ENCODE peak calls at places on chromosome 19, in seven cellular contexts. F, V, J, I, N, P and A are unnamed samples.

GRCh38 chr19:44313231-44313630 is 8.4 kb upstream of the ZNF235 start:
- DNase-seq in F (no peak), P (no peak), N (no peak), V (no peak), J (no peak), I (no peak), A (no peak)

GRCh38 chr19:23263870-23264590 is 13.8 kb upstream of the ZNF724 start:
- DNase-seq in F (no peak), V (no peak), P (no peak), J (peak; percentile 14), I (no peak), N (no peak), A (no peak)

GRCh38 chr19:46902402-46902766 is 41.6 kb downstream of the ARHGAP35 start:
- DNase-seq in J (no peak), F (no peak), N (no peak), P (no peak), I (no peak), V (no peak), A (peak; percentile 19)

GRCh38 chr19:4149518-4150288 is 3.7 kb upstream of the CREB3L3 start:
- DNase-seq in I (no peak), N (peak; percentile 74), V (peak; percentile 65), P (no peak), J (peak; percentile 24), F (no peak), A (peak; percentile 17)

GRCh38 chr19:43555185-43555770 is 20.0 kb downstream of the XRCC1 start:
- DNase-seq in F (peak; percentile 82), J (peak; percentile 80), N (peak; percentile 79), V (peak; percentile 78), I (peak; percentile 71), P (peak; percentile 79), A (peak; percentile 47)

GRCh38 chr19:12788682-12789097 is 2.6 kb upstream of the JUNB start:
- DNase-seq in I (peak; percentile 63), P (peak; percentile 77), V (peak; percentile 89), F (peak; percentile 70), N (peak; percentile 89), J (peak; percentile 78), A (peak; percentile 93)

GRCh38 chr19:10289167-10289835 is 451 bp upstream of the ICAM5 start:
- DNase-seq in N (peak; percentile 56), F (peak; percentile 73), I (peak; percentile 33), V (peak; percentile 71), J (peak; percentile 58), P (peak; percentile 47), A (no peak)

GRCh38 chr19:15114153-15114540 is 6.9 kb downstream of the SYDE1 start:
- DNase-seq in V (no peak), J (peak; percentile 69), F (no peak), P (peak; percentile 54), N (no peak), I (peak; percentile 55), A (no peak)

GRCh38 chr19:50330365-50331078 is 1.3 kb upstream of the KCNC3 start:
- DNase-seq in F (peak; percentile 98), N (peak; percentile 80), J (peak; percentile 75), P (peak; percentile 16), V (peak; percentile 87), I (no peak), A (peak; percentile 93)

GRCh38 chr19:21439372-21439771 is 42.4 kb downstream of the ZNF493 start:
- DNase-seq in I (peak; percentile 4), P (no peak), F (no peak), V (no peak), J (peak; percentile 33), N (no peak), A (no peak)

GRCh38 chr19:12913011-12913561 is 6.0 kb downstream of the SYCE2 start:
- DNase-seq in I (peak; percentile 80), J (peak; percentile 91), V (no peak), P (peak; percentile 83), N (peak; percentile 66), F (peak; percentile 84), A (peak; percentile 89)

GRCh38 chr19:23254141-23254910 is 4.1 kb upstream of the ZNF724 start:
- DNase-seq in F (peak; percentile 37), P (no peak), N (no peak), V (no peak), I (no peak), J (no peak), A (no peak)

GRCh38 chr19:8611391-8611883 is 922 bp upstream of the ADAMTS10 start:
- DNase-seq in N (no peak), V (peak; percentile 81), J (peak; percentile 32), I (no peak), F (no peak), P (no peak), A (no peak)

GRCh38 chr19:56707821-56708220 is 36.3 kb upstream of the ZNF835 start:
- DNase-seq in V (no peak), P (no peak), F (no peak), N (no peak), J (no peak), I (no peak), A (no peak)

GRCh38 chr19:48518207-48518606 is 6.6 kb upstream of the LMTK3 start:
- DNase-seq in F (no peak), J (no peak), V (no peak), I (no peak), N (no peak), P (no peak), A (no peak)

GRCh38 chr19:10105241-10106099 is 692 bp upstream of the PPAN start:
- DNase-seq in J (no peak), I (no peak), V (no peak), N (peak; percentile 22), F (no peak), P (no peak), A (no peak)

GRCh38 chr19:18419699-18420460 is 682 bp downstream of the SSBP4 start:
- DNase-seq in V (no peak), J (no peak), I (no peak), N (peak; percentile 65), F (peak; percentile 62), P (no peak), A (peak; percentile 48)

GRCh38 chr19:7647156-7647555 is 10.2 kb downstream of the STXBP2 start:
- DNase-seq in N (no peak), I (no peak), V (no peak), J (no peak), F (no peak), P (no peak), A (no peak)

GRCh38 chr19:46494936-46495788 is 505 bp downstream of the PNMA8B start:
- DNase-seq in J (no peak), N (no peak), I (no peak), P (no peak), V (no peak), F (peak; percentile 31), A (no peak)

GRCh38 chr19:23905771-23906170 is 8.9 kb upstream of the ZNF726 start:
- DNase-seq in N (no peak), V (no peak), P (no peak), J (no peak), I (no peak), F (no peak), A (no peak)

GRCh38 chr19:50223439-50223716 is 20.0 kb downstream of the MYH14 start:
- DNase-seq in J (no peak), V (no peak), I (no peak), P (no peak), N (no peak), F (no peak), A (no peak)

GRCh38 chr19:6239401-6239844 is 40.4 kb downstream of the MLLT1 start:
- DNase-seq in V (no peak), F (no peak), I (no peak), J (peak; percentile 62), P (peak; percentile 59), N (no peak), A (no peak)

GRCh38 chr19:55387736-55388497 is 2.2 kb downstream of the RPL28 start:
- DNase-seq in P (no peak), N (no peak), I (no peak), F (no peak), J (no peak), V (no peak), A (no peak)
- TF ChIP-seq CTCF in P (no peak), N (no peak), I (no peak), F (no peak), J (no peak), V (no peak), A (no peak)

GRCh38 chr19:38524994-38525634 is 91.6 kb downstream of the RYR1 start:
- DNase-seq in F (no peak), P (no peak), J (no peak), I (no peak), V (no peak), N (no peak), A (no peak)

GRCh38 chr19:38524369-38524768 is 90.9 kb downstream of the RYR1 start:
- DNase-seq in V (no peak), I (no peak), P (no peak), J (no peak), F (no peak), N (no peak), A (no peak)

GRCh38 chr19:38522915-38523314 is 89.4 kb downstream of the RYR1 start:
- DNase-seq in P (no peak), F (no peak), J (no peak), N (no peak), V (no peak), I (no peak), A (no peak)

GRCh38 chr19:38526430-38526829 is 91.3 kb downstream of the MAP4K1 start:
- DNase-seq in I (no peak), V (no peak), F (no peak), P (no peak), N (no peak), J (no peak), A (no peak)

DNA sequence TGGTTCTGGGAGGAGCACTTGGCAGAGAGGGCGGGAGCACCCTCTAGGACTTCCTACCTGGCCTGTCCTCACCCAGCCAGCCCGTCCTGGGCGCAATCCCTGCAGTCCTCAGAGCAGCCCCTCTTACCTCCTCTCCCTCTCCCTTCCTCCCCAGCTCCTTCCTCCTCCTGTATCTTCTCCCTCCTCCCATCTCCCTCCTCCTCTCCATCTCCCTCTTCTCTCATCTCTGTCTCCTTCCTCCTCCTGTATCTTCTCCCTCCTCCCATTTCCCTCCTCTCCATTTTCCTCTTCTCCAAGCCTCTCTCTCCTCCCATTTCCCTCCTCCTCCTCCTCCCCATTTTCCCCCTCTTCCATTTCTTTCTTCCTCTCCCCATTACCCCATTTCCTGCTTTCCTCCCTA is 89.8 kb downstream of the RYR1 start:
- DNase-seq in N (no peak), P (no peak), V (no peak), F (no peak), I (no peak), J (no peak), A (no peak)
- H3K4me3 ChIP-seq in N (no peak overlapping the region), P (no peak overlapping the region), V (no peak overlapping the region), F (no peak overlapping the region), I (no peak overlapping the region), J (no peak overlapping the region), A (no peak overlapping the region)

DNA sequence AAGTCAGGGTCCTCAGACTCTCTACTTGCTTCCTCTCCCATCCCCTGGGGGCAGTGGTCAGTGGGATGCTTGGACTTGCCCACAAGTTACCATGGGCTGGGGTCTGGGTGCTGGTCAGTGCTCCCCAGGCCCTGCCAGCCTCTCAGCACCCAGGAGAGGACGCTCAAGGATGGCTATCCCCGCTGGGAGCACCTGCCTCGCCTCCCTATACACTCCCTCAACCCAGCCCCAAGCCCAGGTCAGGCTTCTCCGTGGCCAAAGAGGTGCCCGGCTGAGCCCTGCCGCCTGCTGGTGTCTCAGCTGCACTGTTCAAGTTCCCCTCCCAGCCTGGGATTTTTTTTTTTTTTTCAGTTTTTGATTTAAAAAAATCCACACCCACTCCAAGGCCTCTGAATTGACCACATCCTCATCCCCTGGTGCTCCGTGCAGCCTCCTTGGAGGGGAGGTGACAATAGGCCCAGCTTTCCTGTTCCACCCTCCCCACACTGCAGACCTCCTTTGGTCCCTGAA is 10.8 kb downstream of the F2RL3 start:
- DNase-seq in J (peak; percentile 45), N (peak; percentile 58), V (peak; percentile 58), F (peak; percentile 62), I (peak; percentile 15), P (peak; percentile 45), A (no peak)
- TF ChIP-seq CTCF in J (peak; percentile 70), N (peak; percentile 23), V (peak; percentile 43), F (peak; percentile 59), I (peak; percentile 40), P (peak; percentile 56), A (no peak)

GRCh38 chr19:504634-505033 is 2.7 kb upstream of the TPGS1 start:
- DNase-seq in N (no peak), V (no peak), F (no peak), P (no peak), J (no peak), I (no peak), A (no peak)
- H3K4me3 ChIP-seq in N (no peak overlapping the region), V (no peak overlapping the region), F (no peak overlapping the region), P (no peak overlapping the region), J (no peak overlapping the region), I (no peak overlapping the region), A (no peak overlapping the region)